ENCODE peak calls at places on chromosomes 7 and 10, in five cellular contexts. One of them, this sample, is unnamed.

GRCh38 chr7:13989138-13989943 is at the start of gene ETV1:
- DNase-seq in activated T-cell treated with anti-CD3 and anti-CD28 coated beads for 1 hour: no peak
- DNase-seq in IMR-90: peak
- DNase-seq in T-cell: no peak
- DNase-seq in NCI-H1092: peak
- DNase-seq in this sample: peak

GRCh38 chr7:35036361-35037171 is 719 bp downstream of the DPY19L1 start:
- DNase-seq in T-cell: peak
- DNase-seq in NCI-H1092: peak
- DNase-seq in activated T-cell treated with anti-CD3 and anti-CD28 coated beads for 1 hour: peak
- DNase-seq in IMR-90: peak
- DNase-seq in this sample: peak

GRCh38 chr10:3906511-3907111 is 121.6 kb upstream of the KLF6 start:
- DNase-seq in T-cell: no peak
- DNase-seq in NCI-H1092: no peak
- DNase-seq in IMR-90: peak
- DNase-seq in activated T-cell treated with anti-CD3 and anti-CD28 coated beads for 1 hour: no peak
- DNase-seq in this sample: no peak

GRCh38 chr10:86671985-86672710 is 3.8 kb downstream of the LDB3 start:
- DNase-seq in IMR-90: peak
- DNase-seq in NCI-H1092: no peak
- DNase-seq in T-cell: no peak
- DNase-seq in activated T-cell treated with anti-CD3 and anti-CD28 coated beads for 1 hour: no peak
- DNase-seq in this sample: no peak

GRCh38 chr10:29980084-29980483 is 79.3 kb downstream of the JCAD start:
- DNase-seq in IMR-90: no peak
- DNase-seq in NCI-H1092: no peak
- DNase-seq in activated T-cell treated with anti-CD3 and anti-CD28 coated beads for 1 hour: no peak
- DNase-seq in T-cell: no peak
- DNase-seq in this sample: no peak

GRCh38 chr7:151626422-151627115 is 106.9 kb upstream of the RHEB start:
- DNase-seq in IMR-90: no peak
- DNase-seq in T-cell: peak
- DNase-seq in activated T-cell treated with anti-CD3 and anti-CD28 coated beads for 1 hour: peak
- DNase-seq in NCI-H1092: peak
- DNase-seq in this sample: no peak

GRCh38 chr7:46583606-46584005 is 662.5 kb upstream of the IGFBP3 start:
- DNase-seq in IMR-90: no peak
- DNase-seq in T-cell: no peak
- DNase-seq in NCI-H1092: no peak
- DNase-seq in activated T-cell treated with anti-CD3 and anti-CD28 coated beads for 1 hour: no peak
- DNase-seq in this sample: no peak

GRCh38 chr10:655184-655583 is 34.3 kb downstream of the DIP2C start:
- DNase-seq in T-cell: no peak
- DNase-seq in NCI-H1092: no peak
- DNase-seq in activated T-cell treated with anti-CD3 and anti-CD28 coated beads for 1 hour: no peak
- DNase-seq in IMR-90: no peak
- DNase-seq in this sample: no peak

GRCh38 chr7:57868771-57869483 is 418.9 kb downstream of the ZNF716 start:
- DNase-seq in activated T-cell treated with anti-CD3 and anti-CD28 coated beads for 1 hour: no peak
- DNase-seq in NCI-H1092: no peak
- DNase-seq in IMR-90: no peak
- DNase-seq in T-cell: no peak
- DNase-seq in this sample: no peak

GRCh38 chr10:79179404-79180309 is 110.9 kb downstream of the ZMIZ1 start:
- DNase-seq in NCI-H1092: peak
- DNase-seq in T-cell: no peak
- DNase-seq in activated T-cell treated with anti-CD3 and anti-CD28 coated beads for 1 hour: no peak
- DNase-seq in IMR-90: no peak
- DNase-seq in this sample: peak

GRCh38 chr10:85420501-85421191 is 945.9 kb downstream of the GRID1 start:
- DNase-seq in activated T-cell treated with anti-CD3 and anti-CD28 coated beads for 1 hour: no peak
- DNase-seq in IMR-90: no peak
- DNase-seq in T-cell: no peak
- DNase-seq in NCI-H1092: no peak
- DNase-seq in this sample: no peak

GRCh38 chr7:30286749-30287148 is 2.4 kb downstream of the ZNRF2 start:
- DNase-seq in activated T-cell treated with anti-CD3 and anti-CD28 coated beads for 1 hour: no peak
- DNase-seq in T-cell: no peak
- DNase-seq in IMR-90: no peak
- DNase-seq in NCI-H1092: no peak
- DNase-seq in this sample: no peak

GRCh38 chr7:113561446-113561845 is 357.4 kb downstream of the PPP1R3A start:
- DNase-seq in activated T-cell treated with anti-CD3 and anti-CD28 coated beads for 1 hour: no peak
- DNase-seq in T-cell: no peak
- DNase-seq in NCI-H1092: no peak
- DNase-seq in IMR-90: peak
- DNase-seq in this sample: no peak

GRCh38 chr10:48462482-48463020 is 142.3 kb downstream of the ARHGAP22 start:
- DNase-seq in activated T-cell treated with anti-CD3 and anti-CD28 coated beads for 1 hour: no peak
- DNase-seq in T-cell: no peak
- DNase-seq in IMR-90: no peak
- DNase-seq in NCI-H1092: no peak
- DNase-seq in this sample: no peak

GRCh38 chr10:76920581-76920980 is 717.0 kb downstream of the KCNMA1 start:
- DNase-seq in activated T-cell treated with anti-CD3 and anti-CD28 coated beads for 1 hour: no peak
- DNase-seq in NCI-H1092: no peak
- DNase-seq in IMR-90: no peak
- DNase-seq in T-cell: no peak
- DNase-seq in this sample: no peak

GRCh38 chr10:16816830-16817124 is 447 bp downstream of the RSU1 start:
- DNase-seq in T-cell: no peak
- DNase-seq in NCI-H1092: no peak
- DNase-seq in activated T-cell treated with anti-CD3 and anti-CD28 coated beads for 1 hour: no peak
- DNase-seq in IMR-90: peak
- DNase-seq in this sample: no peak

GRCh38 chr10:49783645-49784044 is 21.5 kb upstream of the OGDHL start:
- DNase-seq in IMR-90: no peak
- DNase-seq in NCI-H1092: no peak
- DNase-seq in activated T-cell treated with anti-CD3 and anti-CD28 coated beads for 1 hour: no peak
- DNase-seq in T-cell: no peak
- DNase-seq in this sample: no peak

GRCh38 chr10:43689955-43690771 is 41.5 kb upstream of the ZNF32 start:
- DNase-seq in T-cell: peak
- DNase-seq in IMR-90: peak
- DNase-seq in NCI-H1092: peak
- DNase-seq in activated T-cell treated with anti-CD3 and anti-CD28 coated beads for 1 hour: peak
- DNase-seq in this sample: peak

GRCh38 chr7:126589068-126589684 is 663.6 kb downstream of the GRM8 start:
- DNase-seq in activated T-cell treated with anti-CD3 and anti-CD28 coated beads for 1 hour: no peak
- DNase-seq in IMR-90: no peak
- DNase-seq in T-cell: no peak
- DNase-seq in NCI-H1092: no peak
- DNase-seq in this sample: no peak

GRCh38 chr10:96814264-96814663 is 17.8 kb upstream of the LCOR start:
- DNase-seq in IMR-90: peak
- DNase-seq in T-cell: no peak
- DNase-seq in activated T-cell treated with anti-CD3 and anti-CD28 coated beads for 1 hour: no peak
- DNase-seq in NCI-H1092: no peak
- DNase-seq in this sample: no peak

GRCh38 chr10:15316877-15317464 is 54.1 kb downstream of the FAM171A1 start:
- DNase-seq in activated T-cell treated with anti-CD3 and anti-CD28 coated beads for 1 hour: no peak
- DNase-seq in NCI-H1092: no peak
- DNase-seq in T-cell: no peak
- DNase-seq in IMR-90: no peak
- DNase-seq in this sample: no peak

GRCh38 chr7:132145466-132145865 is 430.8 kb downstream of the PLXNA4 start:
- DNase-seq in NCI-H1092: no peak
- DNase-seq in T-cell: no peak
- DNase-seq in IMR-90: peak
- DNase-seq in activated T-cell treated with anti-CD3 and anti-CD28 coated beads for 1 hour: no peak
- DNase-seq in this sample: no peak

GRCh38 chr10:44176311-44176710 is 208.6 kb downstream of the CXCL12 start:
- DNase-seq in IMR-90: no peak
- DNase-seq in T-cell: no peak
- DNase-seq in activated T-cell treated with anti-CD3 and anti-CD28 coated beads for 1 hour: no peak
- DNase-seq in NCI-H1092: no peak
- DNase-seq in this sample: no peak

GRCh38 chr7:121366852-121367431 is 29.2 kb downstream of the FAM3C start:
- DNase-seq in IMR-90: peak
- DNase-seq in NCI-H1092: no peak
- DNase-seq in activated T-cell treated with anti-CD3 and anti-CD28 coated beads for 1 hour: peak
- DNase-seq in T-cell: no peak
- DNase-seq in this sample: peak

GRCh38 chr10:129883029-129883428 is 81.0 kb downstream of the EBF3 start:
- DNase-seq in activated T-cell treated with anti-CD3 and anti-CD28 coated beads for 1 hour: no peak
- DNase-seq in T-cell: no peak
- DNase-seq in NCI-H1092: no peak
- DNase-seq in IMR-90: no peak
- DNase-seq in this sample: no peak

GRCh38 chr10:100506596-100507356 is 12.9 kb downstream of the SEC31B start:
- DNase-seq in IMR-90: peak
- DNase-seq in NCI-H1092: no peak
- DNase-seq in T-cell: no peak
- DNase-seq in activated T-cell treated with anti-CD3 and anti-CD28 coated beads for 1 hour: no peak
- DNase-seq in this sample: no peak

GRCh38 chr10:119306514-119306951 is 99.2 kb downstream of the GRK5 start:
- DNase-seq in T-cell: peak
- DNase-seq in NCI-H1092: no peak
- DNase-seq in activated T-cell treated with anti-CD3 and anti-CD28 coated beads for 1 hour: peak
- DNase-seq in IMR-90: no peak
- DNase-seq in this sample: peak

GRCh38 chr10:59942556-59942955 is 36.2 kb upstream of the CCDC6 start:
- DNase-seq in NCI-H1092: no peak
- DNase-seq in IMR-90: no peak
- DNase-seq in T-cell: no peak
- DNase-seq in activated T-cell treated with anti-CD3 and anti-CD28 coated beads for 1 hour: no peak
- DNase-seq in this sample: no peak

GRCh38 chr7:142188846-142189245 is 69.0 kb downstream of the PRSS58 start:
- DNase-seq in activated T-cell treated with anti-CD3 and anti-CD28 coated beads for 1 hour: no peak
- DNase-seq in IMR-90: no peak
- DNase-seq in T-cell: no peak
- DNase-seq in NCI-H1092: no peak
- DNase-seq in this sample: no peak

GRCh38 chr7:610531-611280 is 91.1 kb upstream of the PDGFA start:
- DNase-seq in NCI-H1092: no peak
- DNase-seq in activated T-cell treated with anti-CD3 and anti-CD28 coated beads for 1 hour: no peak
- DNase-seq in IMR-90: peak
- DNase-seq in T-cell: peak
- DNase-seq in this sample: peak

GRCh38 chr10:133030791-133031190 is 56.9 kb upstream of the ADGRA1 start:
- DNase-seq in NCI-H1092: no peak
- DNase-seq in IMR-90: no peak
- DNase-seq in T-cell: no peak
- DNase-seq in activated T-cell treated with anti-CD3 and anti-CD28 coated beads for 1 hour: no peak
- DNase-seq in this sample: no peak

GRCh38 chr7:136687693-136688322 is 180.6 kb upstream of the CHRM2 start:
- DNase-seq in T-cell: no peak
- DNase-seq in IMR-90: peak
- DNase-seq in NCI-H1092: no peak
- DNase-seq in activated T-cell treated with anti-CD3 and anti-CD28 coated beads for 1 hour: no peak
- DNase-seq in this sample: peak

GRCh38 chr7:69250958-69251357 is 347.3 kb upstream of the AUTS2 start:
- DNase-seq in T-cell: no peak
- DNase-seq in activated T-cell treated with anti-CD3 and anti-CD28 coated beads for 1 hour: no peak
- DNase-seq in NCI-H1092: no peak
- DNase-seq in IMR-90: no peak
- DNase-seq in this sample: no peak

GRCh38 chr7:4500812-4501211 is 181.3 kb upstream of the FOXK1 start:
- DNase-seq in IMR-90: no peak
- DNase-seq in NCI-H1092: no peak
- DNase-seq in activated T-cell treated with anti-CD3 and anti-CD28 coated beads for 1 hour: no peak
- DNase-seq in T-cell: no peak
- DNase-seq in this sample: no peak

GRCh38 chr10:66329116-66329515 is 596.7 kb upstream of the LRRTM3 start:
- DNase-seq in activated T-cell treated with anti-CD3 and anti-CD28 coated beads for 1 hour: no peak
- DNase-seq in IMR-90: no peak
- DNase-seq in NCI-H1092: no peak
- DNase-seq in T-cell: no peak
- DNase-seq in this sample: no peak

GRCh38 chr10:124523301-124523871 is 61.8 kb downstream of the LHPP start:
- DNase-seq in T-cell: no peak
- DNase-seq in IMR-90: no peak
- DNase-seq in activated T-cell treated with anti-CD3 and anti-CD28 coated beads for 1 hour: no peak
- DNase-seq in NCI-H1092: no peak
- DNase-seq in this sample: no peak

GRCh38 chr10:15856328-15857000 is 3.8 kb downstream of the MINDY3 start:
- DNase-seq in IMR-90: no peak
- DNase-seq in NCI-H1092: no peak
- DNase-seq in T-cell: no peak
- DNase-seq in activated T-cell treated with anti-CD3 and anti-CD28 coated beads for 1 hour: no peak
- DNase-seq in this sample: peak

GRCh38 chr10:81978238-81978637 is 103.2 kb downstream of the NRG3 start:
- DNase-seq in NCI-H1092: no peak
- DNase-seq in IMR-90: no peak
- DNase-seq in activated T-cell treated with anti-CD3 and anti-CD28 coated beads for 1 hour: no peak
- DNase-seq in T-cell: no peak
- DNase-seq in this sample: no peak

GRCh38 chr10:26361946-26362345 is 76.2 kb upstream of the APBB1IP start:
- DNase-seq in NCI-H1092: no peak
- DNase-seq in activated T-cell treated with anti-CD3 and anti-CD28 coated beads for 1 hour: no peak
- DNase-seq in T-cell: no peak
- DNase-seq in IMR-90: no peak
- DNase-seq in this sample: no peak

This sample was measured in K562.